ENCODE peak calls at places on chromosome 10, in six cellular contexts. J, A, Q, B, I and G are unnamed samples.

GRCh38 chr10:17006631-17007161 is 122.9 kb downstream of the CUBN start:
- DNase-seq in J (no peak), A (no peak), Q (peak; percentile 98), B (peak; percentile 59), I (no peak), G (peak; percentile 68)

GRCh38 chr10:69914373-69915268 is 112.9 kb downstream of the COL13A1 start:
- DNase-seq in J (peak; percentile 62), A (peak; percentile 84), Q (peak; percentile 71), B (peak; percentile 65), I (peak; percentile 82), G (peak; percentile 81)

GRCh38 chr10:114520453-114520852 is 116.2 kb upstream of the AFAP1L2 start:
- DNase-seq in J (peak; percentile 69), A (no peak), Q (peak; percentile 95), B (peak; percentile 92), I (no peak), G (no peak)

GRCh38 chr10:90179696-90180407 is 478.5 kb downstream of the KIF20B start:
- DNase-seq in J (peak; percentile 90), A (no peak), Q (peak; percentile 99), B (peak; percentile 67), I (no peak), G (peak; percentile 16)

GRCh38 chr10:100057948-100058347 is 23.7 kb downstream of the CPN1 start:
- DNase-seq in J (no peak), A (no peak), Q (no peak), B (no peak), I (no peak), G (no peak)

GRCh38 chr10:69901623-69902505 is 100.2 kb downstream of the COL13A1 start:
- DNase-seq in J (peak; percentile 37), A (peak; percentile 56), Q (peak; percentile 62), B (peak; percentile 60), I (peak; percentile 79), G (peak; percentile 82)

GRCh38 chr10:8776926-8777625 is 722.6 kb downstream of the GATA3 start:
- DNase-seq in J (no peak), A (no peak), Q (no peak), B (no peak), I (no peak), G (no peak)

GRCh38 chr10:51937736-51938135 is 238.3 kb upstream of the CSTF2T start:
- DNase-seq in J (peak; percentile 69), A (no peak), Q (peak; percentile 31), B (peak; percentile 91), I (no peak), G (no peak)

GRCh38 chr10:88661018-88661417 is 3.2 kb upstream of the LIPF start:
- DNase-seq in J (no peak), A (no peak), Q (no peak), B (no peak), I (no peak), G (peak; percentile 12)

GRCh38 chr10:17951868-17952371 is at the start of gene SLC39A12:
- DNase-seq in J (no peak), A (no peak), Q (peak; percentile 40), B (peak; percentile 86), I (no peak), G (peak; percentile 14)

GRCh38 chr10:43194266-43194665 is 56.0 kb downstream of the CSGALNACT2 start:
- DNase-seq in J (no peak), A (no peak), Q (no peak), B (no peak), I (no peak), G (no peak)

GRCh38 chr10:126062132-126063032 is 166.0 kb downstream of the FANK1 start:
- DNase-seq in J (peak; percentile 95), A (no peak), Q (peak; percentile 99), B (peak; percentile 98), I (no peak), G (peak; percentile 22)

GRCh38 chr10:119296703-119297102 is 89.3 kb downstream of the GRK5 start:
- DNase-seq in J (no peak), A (no peak), Q (peak; percentile 56), B (peak; percentile 54), I (no peak), G (no peak)

GRCh38 chr10:61081331-61081730 is 137.3 kb upstream of the RHOBTB1 start:
- DNase-seq in J (no peak), A (no peak), Q (no peak), B (no peak), I (no peak), G (no peak)

GRCh38 chr10:104780946-104781345 is 139.9 kb downstream of the SORCS3 start:
- DNase-seq in J (no peak), A (no peak), Q (no peak), B (no peak), I (no peak), G (no peak)

GRCh38 chr10:102020938-102021337 is 35.0 kb downstream of the ARMH3 start:
- DNase-seq in J (no peak), A (no peak), Q (no peak), B (no peak), I (no peak), G (no peak)

GRCh38 chr10:102644646-102645387 is 538 bp downstream of the TRIM8 start:
- DNase-seq in J (peak; percentile 95), A (peak; percentile 62), Q (peak; percentile 80), B (peak; percentile 68), I (peak; percentile 89), G (peak; percentile 89)

GRCh38 chr10:80283536-80284199 is 5.8 kb downstream of the MAT1A start:
- DNase-seq in J (peak; percentile 6), A (no peak), Q (no peak), B (no peak), I (no peak), G (no peak)

GRCh38 chr10:109183366-109183765 is 739.9 kb downstream of the XPNPEP1 start:
- DNase-seq in J (no peak), A (no peak), Q (no peak), B (peak; percentile 72), I (no peak), G (no peak)

GRCh38 chr10:69874464-69874863 is 72.8 kb downstream of the COL13A1 start:
- DNase-seq in J (no peak), A (no peak), Q (peak; percentile 50), B (peak; percentile 82), I (no peak), G (no peak)

GRCh38 chr10:124732931-124733536 is 11.1 kb downstream of the FAM53B start:
- DNase-seq in J (peak; percentile 94), A (no peak), Q (peak; percentile 80), B (peak; percentile 43), I (peak; percentile 21), G (no peak)

GRCh38 chr10:33596411-33596810 is 261.9 kb upstream of the NRP1 start:
- DNase-seq in J (peak; percentile 11), A (no peak), Q (no peak), B (no peak), I (no peak), G (no peak)

GRCh38 chr10:71246591-71247143 is 34.3 kb downstream of the UNC5B start:
- DNase-seq in J (peak; percentile 46), A (no peak), Q (no peak), B (no peak), I (no peak), G (no peak)

DNA sequence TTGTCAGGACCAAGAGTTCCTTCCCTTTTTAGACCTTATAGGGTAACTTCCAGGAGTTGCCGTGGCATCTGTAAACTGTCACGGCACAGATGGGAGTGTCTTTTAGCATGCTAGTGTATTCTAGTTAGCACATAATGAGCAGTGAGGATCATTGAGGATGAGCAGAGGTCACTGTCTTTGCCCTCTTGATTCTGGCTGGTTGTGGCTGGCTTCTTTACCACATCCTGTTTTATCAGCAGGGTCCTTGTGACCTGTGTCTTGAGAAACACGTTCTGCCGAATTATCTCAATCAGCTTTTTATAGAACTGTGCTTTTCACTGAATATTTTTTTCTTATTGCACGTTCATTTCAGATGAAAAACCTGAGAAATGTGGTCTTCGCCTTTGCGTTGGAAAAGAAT is 41.5 kb downstream of the MINPP1 start:
- DNase-seq in J (peak; percentile 28), A (no peak), Q (peak; percentile 91), B (no peak), I (no peak), G (peak; percentile 47)
- H3K9ac ChIP-seq in J (no peak overlapping the region), A (no peak overlapping the region), Q (peak overlapping the region; percentile 83), B (no peak overlapping the region), I (no peak overlapping the region), G (no peak overlapping the region)

GRCh38 chr10:7479861-7480598 is 69.2 kb upstream of the SFMBT2 start:
- DNase-seq in J (no peak), A (no peak), Q (no peak), B (no peak), I (no peak), G (no peak)

GRCh38 chr10:7480742-7481381 is 70.0 kb upstream of the SFMBT2 start:
- DNase-seq in J (no peak), A (no peak), Q (no peak), B (no peak), I (no peak), G (no peak)

GRCh38 chr10:7483848-7484247 is 73.0 kb upstream of the SFMBT2 start:
- DNase-seq in J (no peak), A (no peak), Q (no peak), B (no peak), I (no peak), G (no peak)

GRCh38 chr10:7482992-7483391 is 72.2 kb upstream of the SFMBT2 start:
- DNase-seq in J (no peak), A (no peak), Q (no peak), B (no peak), I (no peak), G (no peak)

GRCh38 chr10:7481382-7481765 is 70.5 kb upstream of the SFMBT2 start:
- DNase-seq in J (peak; percentile 55), A (no peak), Q (no peak), B (no peak), I (no peak), G (no peak)
- H3K23ac ChIP-seq in J (no peak overlapping the region), A (no peak overlapping the region), Q (no peak overlapping the region), B (no peak overlapping the region), I (no peak overlapping the region), G (no peak overlapping the region)

DNA sequence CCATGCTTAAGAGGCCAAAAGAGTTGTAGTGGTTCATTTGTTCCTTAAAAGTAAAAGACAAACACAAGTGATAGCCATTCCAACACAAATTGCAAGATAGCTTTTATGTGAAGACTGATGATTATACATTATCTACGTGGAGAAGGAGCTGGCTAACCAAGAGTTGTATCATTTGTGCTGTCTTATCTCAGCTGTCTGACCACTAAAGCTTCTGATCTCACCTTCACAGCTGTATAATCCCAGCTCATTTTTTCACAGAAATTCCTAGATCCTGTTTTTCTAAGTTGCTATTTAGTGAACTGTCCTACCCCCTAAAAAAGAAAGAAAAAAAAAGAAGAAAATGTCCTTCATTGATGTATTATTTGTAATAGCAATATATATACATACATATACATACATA is 9.8 kb downstream of the USP6NL start:
- DNase-seq in J (no peak), A (no peak), Q (no peak), B (no peak), I (no peak), G (no peak)
- H3K4me1 ChIP-seq in J (peaks cover 2% of the 10 kb centered on the region), A (peaks cover 2% of the 10 kb centered on the region), Q (peaks cover under 1% of the 10 kb centered on the region), B (peaks cover 2% of the 10 kb centered on the region), I (peaks cover 4% of the 10 kb centered on the region), G (peaks cover 9% of the 10 kb centered on the region)

DNA sequence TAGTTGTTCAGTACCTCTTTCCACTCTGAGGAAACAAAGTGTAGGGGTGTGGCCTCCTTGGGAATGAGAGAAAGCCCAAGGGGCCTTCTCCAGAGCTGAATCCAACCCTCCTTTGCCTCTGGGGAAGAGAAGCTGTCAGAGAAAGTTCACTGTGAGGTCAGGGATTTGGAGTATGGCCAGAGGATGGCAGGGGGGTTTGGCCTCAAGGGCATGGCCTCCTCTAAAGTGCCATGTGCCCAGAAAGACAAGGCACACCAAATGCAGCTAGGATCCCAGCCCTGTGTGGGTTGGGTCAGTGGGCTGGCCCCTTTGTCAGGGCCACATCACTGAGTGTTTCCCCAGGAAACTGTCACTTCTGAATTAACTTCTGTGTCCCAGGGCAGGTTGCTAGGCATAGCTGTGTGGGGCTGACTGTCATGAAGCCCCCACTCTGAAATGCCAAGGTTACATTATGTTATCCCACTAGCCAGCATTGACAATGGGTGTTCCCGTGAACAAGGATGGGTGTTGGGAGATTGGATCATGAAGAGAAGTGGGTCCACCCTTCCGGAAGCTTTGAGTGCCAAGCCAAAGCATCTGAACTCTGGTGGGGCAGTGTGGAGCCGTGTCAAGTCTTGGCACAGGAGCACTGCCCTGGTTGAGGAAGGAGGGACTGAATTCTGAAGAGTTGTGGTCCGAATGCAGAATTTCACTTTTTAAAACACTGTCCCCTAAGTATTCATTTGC is 123.3 kb downstream of the ZMIZ1 start:
- DNase-seq in J (no peak), A (no peak), Q (no peak), B (no peak), I (no peak), G (no peak)
- H3K9ac ChIP-seq in J (no peak overlapping the region), A (no peak overlapping the region), Q (peak overlapping the region; percentile 27), B (no peak overlapping the region), I (no peak overlapping the region), G (no peak overlapping the region)